ENCODE peak calls at places on chromosomes 1 and 21, in eight cellular contexts. A is breast epithelium, J is heart left ventricle, C is stomach, Y is A549, B is suprapubic skin, H is Peyer's patch, I is right lobe of liver. Z is an unnamed sample.

GRCh38 chr1:76059461-76059860 is 15.1 kb upstream of the ST6GALNAC3 start:
- DNase-seq in A (no peak), J (no peak), C (no peak), Y (no peak), B (no peak), H (no peak), I (no peak), Z (no peak)

GRCh38 chr1:22398656-22399420 is 52.8 kb upstream of the ZBTB40 start:
- DNase-seq in A (no peak), J (no peak), C (no peak), Y (no peak), B (no peak), H (no peak), I (no peak), Z (no peak)

GRCh38 chr1:191953516-191953915 is 204.7 kb upstream of the RGS18 start:
- DNase-seq in A (no peak), J (no peak), C (no peak), Y (no peak), B (no peak), H (no peak), I (no peak), Z (no peak)

GRCh38 chr1:168112673-168113305 is 23.9 kb downstream of the GPR161 start:
- DNase-seq in A (no peak), J (no peak), C (no peak), Y (no peak), B (no peak), H (no peak), I (no peak), Z (peak)

GRCh38 chr21:39849014-39849655 is 18.1 kb upstream of the PCP4 start:
- DNase-seq in A (no peak), J (no peak), C (no peak), Y (no peak), B (no peak), H (no peak), I (no peak), Z (no peak)

GRCh38 chr1:21869620-21870121 is 57.6 kb downstream of the LDLRAD2 start:
- DNase-seq in A (peak), J (peak), C (peak), Y (peak), B (no peak), H (peak), I (no peak), Z (peak)

GRCh38 chr1:186609183-186609582 is 71.0 kb downstream of the PTGS2 start:
- DNase-seq in A (no peak), J (no peak), C (no peak), Y (no peak), B (no peak), H (no peak), I (no peak), Z (no peak)

GRCh38 chr1:243253927-243254232 is 1.2 kb downstream of the CEP170 start:
- DNase-seq in A (no peak), J (no peak), C (no peak), Y (no peak), B (no peak), H (no peak), I (no peak), Z (no peak)

GRCh38 chr1:168626326-168626725 is 49.9 kb downstream of the XCL1 start:
- DNase-seq in A (no peak), J (no peak), C (no peak), Y (no peak), B (no peak), H (no peak), I (no peak), Z (no peak)

GRCh38 chr1:66271904-66272254 is 262.1 kb upstream of the SGIP1 start:
- DNase-seq in A (no peak), J (peak), C (no peak), Y (peak), B (peak), H (no peak), I (peak), Z (peak)

DNA sequence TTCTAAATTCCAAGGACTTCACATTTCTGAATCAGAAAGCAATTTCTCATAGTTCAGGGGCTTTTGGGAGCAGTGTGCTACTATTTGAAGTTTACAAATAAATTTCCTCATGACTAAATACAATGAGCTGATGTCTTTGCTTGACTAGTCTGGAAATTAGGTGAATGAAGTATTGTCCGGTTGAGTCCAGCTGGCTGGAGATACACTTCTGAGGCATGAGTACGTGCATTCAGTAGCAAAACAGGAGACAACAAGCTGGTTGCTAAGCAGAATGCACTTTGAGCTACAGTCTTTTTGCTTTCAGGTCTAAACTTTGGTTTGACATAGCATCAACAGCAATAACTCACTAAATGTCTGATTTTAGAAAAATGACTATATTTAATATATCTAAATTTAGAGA is 27.1 kb downstream of the ZNHIT6 start:
- DNase-seq in A (no peak), J (no peak), C (no peak), Y (no peak), B (no peak), H (no peak), I (no peak), Z (no peak)
- H3K4me3 ChIP-seq in A (no peak), J (no peak), C (no peak), Y (no peak), B (no peak), H (no peak), I (no peak), Z (no peak)

DNA sequence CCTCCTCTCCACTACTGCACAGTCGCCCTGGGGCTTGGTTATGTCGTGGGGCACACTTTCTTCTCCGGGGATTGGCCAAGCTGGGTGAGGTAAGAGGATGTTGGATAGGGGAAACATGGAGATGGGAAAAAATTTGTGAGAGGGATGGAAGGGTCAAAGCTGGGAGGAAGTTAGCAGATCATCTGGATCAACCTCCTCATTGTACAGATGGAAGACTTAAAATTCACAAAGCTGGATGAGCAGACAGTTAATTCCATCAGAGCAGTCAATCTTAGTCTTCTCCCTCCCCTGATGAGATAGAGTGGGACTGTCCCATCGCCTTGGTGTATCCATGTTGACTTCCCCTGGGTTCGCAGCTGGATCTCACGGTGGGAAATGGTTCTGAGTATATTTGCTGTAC is 69.6 kb upstream of the CNTN2 start:
- DNase-seq in A (no peak), J (no peak), C (no peak), Y (no peak), B (no peak), H (no peak), I (no peak), Z (no peak)
- TF ChIP-seq POLR2A in A (no peak), J (no peak), C (no peak), Y (no peak), B (no peak), H (no peak), I (no peak), Z (no peak)

GRCh38 chr1:28449904-28450303 is 55.9 kb upstream of the RCC1 start:
- DNase-seq in A (no peak), J (no peak), C (no peak), Y (no peak), B (no peak), H (no peak), I (no peak), Z (no peak)
- H3K4me3 ChIP-seq in A (no peak), J (no peak), C (no peak), Y (no peak), B (no peak), H (no peak), I (no peak), Z (no peak)

GRCh38 chr1:173476664-173477285 is 360 bp upstream of the PRDX6 start:
- DNase-seq in A (peak), J (peak), C (peak), Y (peak), B (peak), H (peak), I (peak), Z (peak)
- TF ChIP-seq POLR2A in A (no peak), J (peak), C (no peak), Y (peak), B (peak), H (peak), I (peak), Z (peak)

GRCh38 chr1:94541175-94542087 is at the start of gene F3:
- DNase-seq in A (peak), J (peak), C (peak), Y (peak), B (peak), H (peak), I (peak), Z (peak)
- H3K4me3 ChIP-seq in A (peak), J (peak), C (peak), Y (peak), B (peak), H (peak), I (peak), Z (peak)

GRCh38 chr1:45850017-45850416 is 46.6 kb downstream of the MAST2 start:
- DNase-seq in A (no peak), J (no peak), C (no peak), Y (no peak), B (no peak), H (no peak), I (no peak), Z (no peak)
- TF ChIP-seq POLR2A in A (no peak), J (no peak), C (no peak), Y (no peak), B (no peak), H (no peak), I (no peak), Z (no peak)

DNA sequence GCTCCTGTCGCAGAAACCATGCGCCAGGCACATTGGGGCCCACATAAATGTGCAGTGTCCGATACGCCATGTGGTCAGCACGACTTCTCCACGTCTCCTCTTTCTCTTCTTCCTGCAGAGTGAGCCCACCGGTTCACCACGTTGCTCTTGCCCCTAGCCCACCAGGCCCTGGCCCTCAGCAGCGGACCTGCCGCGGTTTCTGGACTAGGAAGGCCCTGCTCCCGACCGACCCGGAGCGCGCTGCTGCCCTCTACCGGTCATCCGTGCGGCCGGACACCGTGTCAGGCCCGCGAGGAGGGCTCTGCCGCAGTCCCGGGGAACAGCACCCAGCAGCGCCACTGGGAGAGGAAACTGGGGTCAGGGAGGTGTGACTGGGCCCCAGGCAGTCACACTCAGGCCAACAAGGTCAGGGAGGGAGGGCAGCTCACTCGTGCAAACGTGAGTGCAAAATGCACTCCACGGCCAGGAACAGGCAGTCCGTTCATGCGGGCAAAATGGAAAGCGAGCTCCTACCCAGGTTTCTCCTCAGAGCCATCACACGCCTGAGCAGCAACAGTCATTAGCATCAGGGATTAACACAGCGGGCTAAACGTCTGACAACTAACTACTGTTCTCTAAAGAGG is 13.7 kb downstream of the TLR5 start:
- DNase-seq in A (peak), J (peak), C (peak), Y (peak), B (peak), H (peak), I (peak), Z (peak)
- H3K4me3 ChIP-seq in A (no peak), J (peak), C (peak), Y (no peak), B (peak), H (peak), I (peak), Z (no peak)

Z was measured in prostate gland.